ENCODE peak calls at places on chromosomes 12 and 14, in eight cellular contexts. G is fibroblast of the aortic adventitia; S is activated naive CD8-positive, alpha-beta T cell treated with anti-CD3 and anti-CD28 coated beads for 36 hours; P is BE2C; D is GM20000; V is RWPE1; W is heart left ventricle; Y is stimulated activated CD4-positive, alpha-beta T cell treated with anti-CD3 and anti-CD28 coated beads, Interleukin-12 subunit alpha, Interleukin-12 subunit beta, amount 100 ng/mL, for 4 hours. B is an unnamed sample.

GRCh38 chr14:97408937-97409860 is 612.0 kb downstream of the VRK1 start:
- DNase-seq in V (no peak), W (no peak), Y (peak), P (no peak), D (no peak), S (peak), G (no peak), B (no peak)

GRCh38 chr14:20631023-20631820 is 10.3 kb downstream of the OR6S1 start:
- DNase-seq in G (peak), S (peak), W (no peak), V (no peak), Y (peak), D (no peak), P (peak), B (no peak)

GRCh38 chr12:94704452-94704871 is 54.1 kb upstream of the TMCC3 start:
- DNase-seq in G (peak), P (no peak), D (no peak), W (no peak), V (peak), Y (no peak), S (no peak), B (no peak)

GRCh38 chr12:26734510-26735248 is 98.3 kb downstream of the ITPR2 start:
- DNase-seq in W (no peak), P (no peak), G (no peak), V (no peak), D (no peak), Y (no peak), S (no peak), B (no peak)

GRCh38 chr14:91464615-91465205 is 45.4 kb downstream of the PPP4R3A start:
- DNase-seq in S (peak), G (no peak), W (no peak), V (no peak), Y (no peak), D (no peak), P (no peak), B (no peak)

GRCh38 chr12:94207467-94208432 is 59.4 kb downstream of the PLXNC1 start:
- DNase-seq in P (no peak), G (peak), V (no peak), Y (peak), S (peak), W (no peak), D (peak), B (peak)

GRCh38 chr12:27733052-27733656 is 22.5 kb downstream of the MRPS35 start:
- DNase-seq in Y (no peak), G (peak), S (peak), P (peak), W (no peak), V (peak), D (peak), B (no peak)

GRCh38 chr12:113086249-113087164 is 30.0 kb downstream of the DTX1 start:
- DNase-seq in V (no peak), D (no peak), G (no peak), W (no peak), Y (peak), S (no peak), P (no peak), B (no peak)

GRCh38 chr14:104996032-104996431 is 10.4 kb downstream of the CLBA1 start:
- DNase-seq in V (no peak), Y (no peak), W (no peak), G (no peak), P (no peak), S (no peak), D (no peak), B (no peak)

B was measured in CD14-positive monocyte.